ENCODE peak calls at places on chromosomes 6 and 20, in seven cellular contexts. E is fibroblast of lung; M is neuronal stem cell; U is effector memory CD4-positive, alpha-beta T cell; T is CD8-positive, alpha-beta memory T cell; X is PC-9; L is H1. Q is an unnamed sample.

GRCh38 chr20:46699651-46700359 is 9.6 kb upstream of the SLC2A10 start:
- DNase-seq in T (no peak), M (no peak), X (peak; percentile 29), E (no peak), L (no peak), U (no peak), Q (no peak)

GRCh38 chr20:19784511-19785172 is 26.6 kb downstream of the RIN2 start:
- DNase-seq in M (peak; percentile 66), U (no peak), T (no peak), E (peak; percentile 83), L (peak; percentile 49), X (peak; percentile 92), Q (no peak)

GRCh38 chr20:40757087-40757486 is 68.1 kb upstream of the MAFB start:
- DNase-seq in M (no peak), T (no peak), U (no peak), L (no peak), X (no peak), E (no peak), Q (no peak)

GRCh38 chr6:25452027-25452426 is 172.9 kb downstream of the CARMIL1 start:
- DNase-seq in L (no peak), T (no peak), E (no peak), U (no peak), M (no peak), X (no peak), Q (no peak)

GRCh38 chr6:5471637-5472430 is 210.5 kb downstream of the FARS2 start:
- DNase-seq in U (no peak), M (peak; percentile 78), X (no peak), E (peak; percentile 52), T (no peak), L (no peak), Q (no peak)

GRCh38 chr6:134172020-134172766 is 119.8 kb upstream of the SLC2A12 start:
- DNase-seq in T (no peak), X (no peak), U (no peak), L (no peak), E (no peak), M (no peak), Q (no peak)

GRCh38 chr6:34223381-34223963 is 13.2 kb upstream of the HMGA1 start:
- DNase-seq in U (no peak), E (no peak), X (no peak), T (peak; percentile 54), M (no peak), L (peak; percentile 80), Q (no peak)

GRCh38 chr6:54910326-54910952 is 63.9 kb downstream of the FAM83B start:
- DNase-seq in L (no peak), T (no peak), E (peak; percentile 7), U (no peak), X (no peak), M (no peak), Q (no peak)

GRCh38 chr6:93272201-93272600 is 147.2 kb downstream of the EPHA7 start:
- DNase-seq in M (no peak), T (no peak), E (no peak), U (no peak), X (no peak), L (no peak), Q (no peak)

GRCh38 chr6:36277946-36278465 is 8.1 kb downstream of the PNPLA1 start:
- DNase-seq in L (no peak), U (no peak), M (no peak), E (no peak), X (no peak), T (no peak), Q (no peak)

GRCh38 chr20:58839991-58840747 is 10.5 kb downstream of the GNAS-AS1 start:
- DNase-seq in U (no peak), X (no peak), L (no peak), E (no peak), T (no peak), M (no peak), Q (no peak)

GRCh38 chr20:26218301-26218700 is 521.6 kb upstream of the ZNF337 start:
- DNase-seq in T (no peak), E (no peak), U (no peak), L (no peak), X (no peak), M (no peak), Q (no peak)

GRCh38 chr20:51985013-51985415 is 182.7 kb upstream of the SALL4 start:
- DNase-seq in T (no peak), U (no peak), L (no peak), E (peak; percentile 95), X (peak; percentile 18), M (no peak), Q (no peak)

GRCh38 chr6:46652232-46652602 is 401 bp downstream of the CYP39A1 start:
- DNase-seq in T (no peak), E (no peak), L (no peak), X (no peak), M (no peak), U (no peak), Q (no peak)

GRCh38 chr6:84766796-84767590 is 2.6 kb upstream of the TBX18 start:
- DNase-seq in X (no peak), U (no peak), L (peak; percentile 75), E (no peak), M (peak; percentile 49), T (no peak), Q (no peak)

GRCh38 chr20:19903168-19903676 is 113.9 kb upstream of the NAA20 start:
- DNase-seq in E (peak; percentile 20), X (no peak), L (no peak), U (no peak), M (no peak), T (no peak), Q (no peak)

GRCh38 chr6:144007455-144007778 is 642 bp downstream of the PLAGL1 start:
- DNase-seq in U (no peak), E (no peak), X (no peak), M (no peak), L (no peak), T (no peak), Q (no peak)

GRCh38 chr6:45548657-45549515 is 171.2 kb upstream of the SUPT3H start:
- DNase-seq in T (no peak), L (no peak), X (no peak), E (no peak), U (no peak), M (no peak), Q (no peak)

GRCh38 chr20:32512047-32512385 is 73.1 kb downstream of the NOL4L start:
- DNase-seq in T (no peak), X (no peak), U (no peak), M (no peak), L (no peak), E (no peak), Q (no peak)

GRCh38 chr20:47325242-47325641 is 31.3 kb downstream of the ZMYND8 start:
- DNase-seq in E (no peak), X (no peak), M (no peak), T (no peak), U (no peak), L (no peak), Q (no peak)

GRCh38 chr20:49427751-49428518 is 54.5 kb downstream of the KCNB1 start:
- DNase-seq in U (no peak), T (peak; percentile 24), X (no peak), E (no peak), M (no peak), L (no peak), Q (no peak)

GRCh38 chr20:10568032-10568431 is 105.8 kb downstream of the JAG1 start:
- DNase-seq in U (no peak), E (no peak), T (no peak), X (no peak), L (no peak), M (no peak), Q (no peak)

GRCh38 chr6:163823577-163823976 is 409.1 kb downstream of the QKI start:
- DNase-seq in U (no peak), X (no peak), M (no peak), E (no peak), L (no peak), T (no peak), Q (no peak)

GRCh38 chr6:2507016-2507415 is 243.7 kb downstream of the MYLK4 start:
- DNase-seq in E (no peak), X (no peak), U (no peak), M (no peak), T (no peak), L (no peak), Q (no peak)

GRCh38 chr6:2507638-2508037 is 243.1 kb downstream of the MYLK4 start:
- DNase-seq in L (no peak), T (no peak), M (no peak), X (no peak), U (no peak), E (no peak), Q (no peak)

GRCh38 chr6:2503816-2504494 is 246.8 kb downstream of the MYLK4 start:
- DNase-seq in X (no peak), T (no peak), U (no peak), L (no peak), E (peak; percentile 53), M (no peak), Q (no peak)

GRCh38 chr6:2504495-2505064 is 246.1 kb downstream of the MYLK4 start:
- DNase-seq in E (no peak), L (no peak), X (no peak), T (no peak), U (no peak), M (no peak), Q (no peak)

DNA sequence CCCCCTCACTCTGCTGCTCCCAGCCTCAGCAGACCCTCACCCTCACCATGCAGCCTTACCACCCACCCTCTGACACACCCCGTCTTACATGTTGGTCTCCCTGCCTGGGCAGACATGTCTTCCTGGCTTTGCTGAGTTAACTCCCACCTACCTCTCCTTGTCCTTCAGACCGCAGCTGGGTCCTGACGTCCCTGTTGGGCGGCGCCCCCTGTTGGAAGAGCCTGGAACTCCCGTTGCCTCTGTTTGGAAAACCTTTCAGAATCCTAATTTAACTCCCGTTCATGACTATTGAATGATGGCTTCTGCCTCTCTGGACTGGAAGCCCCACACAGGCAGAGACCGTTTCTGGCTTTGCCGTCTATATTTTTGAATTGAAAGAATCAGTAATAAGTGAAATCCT is 245.1 kb downstream of the MYLK4 start:
- DNase-seq in E (no peak), X (no peak), M (no peak), T (no peak), U (no peak), L (peak; percentile 91), Q (no peak)
- H3K9me3 ChIP-seq in E (no peaks in the 10 kb centered on the region), X (no peaks in the 10 kb centered on the region), M (peaks cover 2% of the 10 kb centered on the region), T (no peaks in the 10 kb centered on the region), U (no peaks in the 10 kb centered on the region), L (no peaks in the 10 kb centered on the region), Q (no peaks in the 10 kb centered on the region)

GRCh38 chr20:62111148-62111547 is 11.1 kb upstream of the LSM14B start:
- DNase-seq in T (no peak), U (no peak), M (no peak), E (no peak), X (no peak), L (no peak), Q (no peak)
- H3K9me3 ChIP-seq in T (peaks cover 38% of the 10 kb centered on the region), U (peaks cover 40% of the 10 kb centered on the region), M (peaks cover 12% of the 10 kb centered on the region), E (no peaks in the 10 kb centered on the region), X (peaks cover 57% of the 10 kb centered on the region), L (peaks cover 42% of the 10 kb centered on the region), Q (peaks cover 5% of the 10 kb centered on the region)

GRCh38 chr6:15642276-15642675 is 20.6 kb downstream of the DTNBP1 start:
- DNase-seq in E (no peak), T (no peak), X (no peak), U (no peak), M (no peak), L (peak; percentile 67), Q (no peak)

GRCh38 chr6:15643542-15643941 is 19.3 kb downstream of the DTNBP1 start:
- DNase-seq in E (no peak), X (no peak), L (no peak), T (no peak), U (no peak), M (no peak), Q (no peak)

GRCh38 chr6:15638373-15638772 is 24.5 kb downstream of the DTNBP1 start:
- DNase-seq in X (no peak), M (no peak), E (no peak), L (no peak), U (no peak), T (no peak), Q (no peak)
- H3K9me3 ChIP-seq in X (no peaks in the 10 kb centered on the region), M (peaks cover 10% of the 10 kb centered on the region), E (no peaks in the 10 kb centered on the region), L (no peaks in the 10 kb centered on the region), U (no peaks in the 10 kb centered on the region), T (no peaks in the 10 kb centered on the region), Q (no peaks in the 10 kb centered on the region)

GRCh38 chr6:162070639-162071038 is 656.9 kb downstream of the PRKN start:
- DNase-seq in T (no peak), M (no peak), E (no peak), X (no peak), L (no peak), U (no peak), Q (no peak)
- H3K9me3 ChIP-seq in T (no peaks in the 10 kb centered on the region), M (no peaks in the 10 kb centered on the region), E (no peaks in the 10 kb centered on the region), X (no peaks in the 10 kb centered on the region), L (no peaks in the 10 kb centered on the region), U (no peaks in the 10 kb centered on the region), Q (no peaks in the 10 kb centered on the region)

Q was measured in T-helper 17 cell.